ENCODE peak calls at places on chromosomes 5 and 9, in eight cellular contexts. One of them, this sample, is unnamed.
A peak's percentile ranks its signal among the peaks of the same experiment; 100 is the strongest.

GRCh38 chr5:39639618-39640078 is 214.9 kb upstream of the DAB2 start:
- DNase-seq in cardiac fibroblast: peak; percentile 85
- DNase-seq in A549: no peak
- DNase-seq in naive thymus-derived CD4-positive, alpha-beta T cell: no peak
- DNase-seq in OCI-LY7: no peak
- DNase-seq in GM23248: peak; percentile 31
- DNase-seq in tibial artery: no peak
- DNase-seq in fibroblast of mammary gland: peak; percentile 64
- DNase-seq in this sample: no peak

GRCh38 chr9:93588641-93589609 is 12.5 kb downstream of the PHF2 start:
- DNase-seq in OCI-LY7: no peak
- DNase-seq in tibial artery: no peak
- DNase-seq in GM23248: peak; percentile 36
- DNase-seq in naive thymus-derived CD4-positive, alpha-beta T cell: no peak
- DNase-seq in fibroblast of mammary gland: peak; percentile 36
- DNase-seq in cardiac fibroblast: no peak
- DNase-seq in A549: no peak
- DNase-seq in this sample: no peak

GRCh38 chr5:88883566-88884434 is 816 bp upstream of the MEF2C start:
- DNase-seq in tibial artery: peak; percentile 76
- DNase-seq in cardiac fibroblast: peak; percentile 88
- DNase-seq in OCI-LY7: peak; percentile 53
- DNase-seq in A549: no peak
- DNase-seq in naive thymus-derived CD4-positive, alpha-beta T cell: no peak
- DNase-seq in GM23248: peak; percentile 90
- DNase-seq in fibroblast of mammary gland: peak; percentile 79
- DNase-seq in this sample: no peak

GRCh38 chr5:63923914-63924313 is 38.3 kb downstream of the HTR1A start:
- DNase-seq in OCI-LY7: no peak
- DNase-seq in naive thymus-derived CD4-positive, alpha-beta T cell: no peak
- DNase-seq in A549: no peak
- DNase-seq in fibroblast of mammary gland: no peak
- DNase-seq in cardiac fibroblast: no peak
- DNase-seq in GM23248: no peak
- DNase-seq in tibial artery: no peak
- DNase-seq in this sample: no peak

GRCh38 chr5:172806897-172807672 is 27.0 kb upstream of the ERGIC1 start:
- DNase-seq in naive thymus-derived CD4-positive, alpha-beta T cell: peak; percentile 47
- DNase-seq in OCI-LY7: peak; percentile 68
- DNase-seq in GM23248: peak; percentile 96
- DNase-seq in cardiac fibroblast: peak; percentile 89
- DNase-seq in A549: peak; percentile 93
- DNase-seq in tibial artery: peak; percentile 85
- DNase-seq in fibroblast of mammary gland: peak; percentile 90
- DNase-seq in this sample: no peak

GRCh38 chr9:126693428-126693931 is 79.8 kb downstream of the LMX1B start:
- DNase-seq in GM23248: no peak
- DNase-seq in OCI-LY7: no peak
- DNase-seq in tibial artery: no peak
- DNase-seq in fibroblast of mammary gland: no peak
- DNase-seq in A549: no peak
- DNase-seq in cardiac fibroblast: no peak
- DNase-seq in naive thymus-derived CD4-positive, alpha-beta T cell: no peak
- DNase-seq in this sample: no peak

GRCh38 chr5:41629897-41630296 is 119.5 kb upstream of the PLCXD3 start:
- DNase-seq in GM23248: no peak
- DNase-seq in naive thymus-derived CD4-positive, alpha-beta T cell: no peak
- DNase-seq in fibroblast of mammary gland: no peak
- DNase-seq in A549: no peak
- DNase-seq in cardiac fibroblast: no peak
- DNase-seq in tibial artery: no peak
- DNase-seq in OCI-LY7: no peak
- DNase-seq in this sample: no peak

GRCh38 chr5:90876366-90876765 is 317.8 kb downstream of the ADGRV1 start:
- DNase-seq in naive thymus-derived CD4-positive, alpha-beta T cell: no peak
- DNase-seq in OCI-LY7: no peak
- DNase-seq in fibroblast of mammary gland: no peak
- DNase-seq in tibial artery: no peak
- DNase-seq in A549: no peak
- DNase-seq in cardiac fibroblast: no peak
- DNase-seq in GM23248: no peak
- DNase-seq in this sample: no peak

GRCh38 chr9:70679845-70680244 is 265.4 kb upstream of the KLF9 start:
- DNase-seq in A549: no peak
- DNase-seq in cardiac fibroblast: peak; percentile 88
- DNase-seq in naive thymus-derived CD4-positive, alpha-beta T cell: no peak
- DNase-seq in OCI-LY7: no peak
- DNase-seq in tibial artery: no peak
- DNase-seq in GM23248: peak; percentile 35
- DNase-seq in fibroblast of mammary gland: peak; percentile 90
- DNase-seq in this sample: no peak

GRCh38 chr5:109589983-109590382 is 99.7 kb upstream of the MAN2A1 start:
- DNase-seq in tibial artery: no peak
- DNase-seq in GM23248: peak; percentile 2
- DNase-seq in cardiac fibroblast: no peak
- DNase-seq in fibroblast of mammary gland: no peak
- DNase-seq in naive thymus-derived CD4-positive, alpha-beta T cell: peak; percentile 12
- DNase-seq in A549: no peak
- DNase-seq in OCI-LY7: peak; percentile 2
- DNase-seq in this sample: no peak

GRCh38 chr9:101274971-101275670 is 109.7 kb downstream of the BAAT start:
- DNase-seq in fibroblast of mammary gland: no peak
- DNase-seq in naive thymus-derived CD4-positive, alpha-beta T cell: no peak
- DNase-seq in OCI-LY7: no peak
- DNase-seq in tibial artery: no peak
- DNase-seq in A549: no peak
- DNase-seq in cardiac fibroblast: no peak
- DNase-seq in GM23248: no peak
- DNase-seq in this sample: peak; percentile 4

GRCh38 chr9:36386396-36386795 is 13.7 kb downstream of the RNF38 start:
- DNase-seq in fibroblast of mammary gland: no peak
- DNase-seq in tibial artery: no peak
- DNase-seq in OCI-LY7: no peak
- DNase-seq in cardiac fibroblast: no peak
- DNase-seq in GM23248: no peak
- DNase-seq in A549: no peak
- DNase-seq in naive thymus-derived CD4-positive, alpha-beta T cell: no peak
- DNase-seq in this sample: no peak

GRCh38 chr9:91783411-91783810 is 166.6 kb downstream of the ROR2 start:
- DNase-seq in GM23248: no peak
- DNase-seq in A549: no peak
- DNase-seq in tibial artery: no peak
- DNase-seq in OCI-LY7: no peak
- DNase-seq in cardiac fibroblast: no peak
- DNase-seq in fibroblast of mammary gland: no peak
- DNase-seq in naive thymus-derived CD4-positive, alpha-beta T cell: no peak
- DNase-seq in this sample: no peak

GRCh38 chr5:84286662-84287061 is 98.0 kb downstream of the EDIL3 start:
- DNase-seq in cardiac fibroblast: no peak
- DNase-seq in A549: no peak
- DNase-seq in fibroblast of mammary gland: no peak
- DNase-seq in tibial artery: no peak
- DNase-seq in OCI-LY7: no peak
- DNase-seq in naive thymus-derived CD4-positive, alpha-beta T cell: no peak
- DNase-seq in GM23248: no peak
- DNase-seq in this sample: no peak

GRCh38 chr5:1736889-1737711 is 62.5 kb downstream of the MRPL36 start:
- DNase-seq in tibial artery: no peak
- DNase-seq in naive thymus-derived CD4-positive, alpha-beta T cell: no peak
- DNase-seq in GM23248: no peak
- DNase-seq in fibroblast of mammary gland: no peak
- DNase-seq in cardiac fibroblast: no peak
- DNase-seq in OCI-LY7: no peak
- DNase-seq in A549: no peak
- DNase-seq in this sample: no peak

GRCh38 chr9:131181091-131181681 is 55.8 kb downstream of the NUP214 start:
- DNase-seq in OCI-LY7: no peak
- DNase-seq in naive thymus-derived CD4-positive, alpha-beta T cell: no peak
- DNase-seq in fibroblast of mammary gland: no peak
- DNase-seq in tibial artery: no peak
- DNase-seq in cardiac fibroblast: no peak
- DNase-seq in A549: no peak
- DNase-seq in GM23248: peak; percentile 8
- DNase-seq in this sample: peak; percentile 10

GRCh38 chr5:174293481-174293880 is 248.0 kb downstream of the NSG2 start:
- DNase-seq in tibial artery: no peak
- DNase-seq in fibroblast of mammary gland: no peak
- DNase-seq in A549: no peak
- DNase-seq in OCI-LY7: no peak
- DNase-seq in GM23248: no peak
- DNase-seq in naive thymus-derived CD4-positive, alpha-beta T cell: no peak
- DNase-seq in cardiac fibroblast: no peak
- DNase-seq in this sample: no peak

GRCh38 chr9:99294850-99295461 is 72.9 kb downstream of the SEC61B start:
- DNase-seq in OCI-LY7: no peak
- DNase-seq in naive thymus-derived CD4-positive, alpha-beta T cell: no peak
- DNase-seq in cardiac fibroblast: peak; percentile 27
- DNase-seq in fibroblast of mammary gland: peak; percentile 12
- DNase-seq in tibial artery: no peak
- DNase-seq in GM23248: peak; percentile 11
- DNase-seq in A549: peak; percentile 13
- DNase-seq in this sample: peak; percentile 8

DNA sequence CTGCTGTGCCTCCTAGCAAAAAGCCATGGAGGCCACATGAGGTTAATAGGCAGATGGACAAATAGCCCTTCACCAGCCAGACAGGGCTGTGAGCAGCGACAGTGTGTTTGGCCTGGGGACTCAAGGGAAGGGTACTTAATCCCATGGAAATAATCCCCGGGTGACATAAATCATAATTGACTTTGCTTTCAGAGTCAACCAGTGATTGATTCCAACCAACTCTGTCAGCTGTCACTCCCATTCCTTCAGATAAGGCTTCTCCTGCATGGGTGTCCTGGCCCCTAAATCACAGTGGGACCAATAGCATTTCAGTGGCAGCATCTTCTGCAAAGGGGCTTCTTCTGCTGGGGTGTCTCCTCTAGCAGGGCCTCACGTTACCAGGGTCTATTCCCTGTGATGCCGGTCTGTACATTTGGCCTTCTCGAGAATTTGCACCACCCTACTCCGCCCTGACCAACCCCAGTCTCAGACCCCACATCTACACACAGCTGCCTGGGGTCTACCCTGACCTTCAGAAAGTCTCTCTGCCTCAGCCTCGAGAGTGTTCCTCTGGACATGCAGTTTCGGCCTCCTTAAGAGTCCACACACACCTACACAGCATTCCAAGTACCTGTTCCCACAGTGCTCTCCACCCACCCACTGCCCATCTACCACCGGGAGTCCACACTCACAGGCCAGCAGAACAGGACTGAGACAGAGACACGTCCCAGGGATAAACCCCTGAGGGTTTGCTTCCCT is 3.7 kb downstream of the CLTB start:
- DNase-seq in fibroblast of mammary gland: no peak
- DNase-seq in OCI-LY7: no peak
- DNase-seq in A549: no peak
- DNase-seq in GM23248: no peak
- DNase-seq in tibial artery: no peak
- DNase-seq in cardiac fibroblast: no peak
- DNase-seq in naive thymus-derived CD4-positive, alpha-beta T cell: no peak
- DNase-seq in this sample: no peak
- H3K4me3 ChIP-seq in fibroblast of mammary gland: no peak overlapping the region
- H3K4me3 ChIP-seq in OCI-LY7: no peak overlapping the region
- H3K4me3 ChIP-seq in A549: no peak overlapping the region
- H3K4me3 ChIP-seq in GM23248: peak overlapping the region; percentile 1
- H3K4me3 ChIP-seq in tibial artery: no peak overlapping the region
- H3K4me3 ChIP-seq in cardiac fibroblast: no peak overlapping the region
- H3K4me3 ChIP-seq in naive thymus-derived CD4-positive, alpha-beta T cell: no peak overlapping the region
- H3K4me3 ChIP-seq in this sample: no peak overlapping the region

DNA sequence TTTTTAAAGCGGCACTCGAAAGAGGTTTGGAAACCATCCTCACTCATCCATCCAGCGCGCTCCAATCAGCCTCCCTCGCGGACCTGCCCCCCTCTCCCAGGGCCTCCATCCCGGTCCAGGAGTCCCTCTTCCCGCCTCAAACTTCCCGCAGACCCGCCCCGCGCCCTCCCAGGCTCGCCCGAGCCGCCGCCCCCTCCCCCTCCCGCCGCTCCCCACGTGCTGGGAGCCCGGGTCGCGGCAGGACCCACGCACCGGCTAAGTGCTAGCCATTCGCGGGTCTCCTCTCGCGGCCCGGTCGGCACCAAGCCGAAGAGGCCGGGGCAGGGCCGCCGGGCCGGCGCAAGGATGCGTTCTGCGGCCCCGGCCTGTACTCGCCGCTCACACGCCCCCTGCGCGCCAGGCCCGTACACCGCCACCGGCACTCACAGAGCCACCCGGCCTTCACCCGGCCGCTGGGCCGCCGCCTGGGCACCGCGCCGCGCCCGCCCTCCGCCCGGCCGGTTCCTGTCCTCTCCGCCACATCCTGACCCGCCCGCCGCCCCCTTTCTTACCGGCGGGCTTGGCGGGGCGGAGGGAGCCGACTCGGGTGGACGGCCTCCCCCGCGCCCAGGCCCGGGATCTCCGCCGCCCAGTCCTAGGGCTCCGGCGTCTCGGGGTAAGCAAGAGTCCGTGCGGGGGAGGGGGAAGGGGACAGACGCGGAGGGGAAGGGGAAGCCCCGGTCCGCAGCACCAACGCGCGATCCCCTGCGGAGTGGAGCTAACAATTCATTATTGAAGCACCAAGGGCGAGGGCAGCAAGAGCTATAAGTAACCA is 612 bp downstream of the CHD1 start:
- DNase-seq in fibroblast of mammary gland: peak; percentile 64
- DNase-seq in cardiac fibroblast: peak; percentile 58
- DNase-seq in naive thymus-derived CD4-positive, alpha-beta T cell: peak; percentile 42
- DNase-seq in A549: peak; percentile 77
- DNase-seq in tibial artery: peak; percentile 80
- DNase-seq in OCI-LY7: peak; percentile 32
- DNase-seq in GM23248: peak; percentile 82
- DNase-seq in this sample: no peak
- H3K4me3 ChIP-seq in fibroblast of mammary gland: peak overlapping the region; percentile 95
- H3K4me3 ChIP-seq in cardiac fibroblast: peak overlapping the region; percentile 93
- H3K4me3 ChIP-seq in naive thymus-derived CD4-positive, alpha-beta T cell: peak overlapping the region; percentile 59
- H3K4me3 ChIP-seq in A549: peak overlapping the region; percentile 79
- H3K4me3 ChIP-seq in tibial artery: peak overlapping the region; percentile 88
- H3K4me3 ChIP-seq in OCI-LY7: peak overlapping the region; percentile 76
- H3K4me3 ChIP-seq in GM23248: peak overlapping the region; percentile 92
- H3K4me3 ChIP-seq in this sample: peak overlapping the region; percentile 94

GRCh38 chr9:85743290-85744128 is 1.8 kb upstream of the AGTPBP1 start:
- DNase-seq in fibroblast of mammary gland: peak; percentile 94
- DNase-seq in naive thymus-derived CD4-positive, alpha-beta T cell: no peak
- DNase-seq in tibial artery: peak; percentile 25
- DNase-seq in A549: peak; percentile 27
- DNase-seq in OCI-LY7: no peak
- DNase-seq in cardiac fibroblast: peak; percentile 94
- DNase-seq in GM23248: peak; percentile 53
- DNase-seq in this sample: peak; percentile 58
- H3K4me3 ChIP-seq in fibroblast of mammary gland: no peak overlapping the region
- H3K4me3 ChIP-seq in naive thymus-derived CD4-positive, alpha-beta T cell: no peak overlapping the region
- H3K4me3 ChIP-seq in tibial artery: no peak overlapping the region
- H3K4me3 ChIP-seq in A549: peak overlapping the region; percentile 96
- H3K4me3 ChIP-seq in OCI-LY7: no peak overlapping the region
- H3K4me3 ChIP-seq in cardiac fibroblast: no peak overlapping the region
- H3K4me3 ChIP-seq in GM23248: no peak overlapping the region
- H3K4me3 ChIP-seq in this sample: no peak overlapping the region

DNA sequence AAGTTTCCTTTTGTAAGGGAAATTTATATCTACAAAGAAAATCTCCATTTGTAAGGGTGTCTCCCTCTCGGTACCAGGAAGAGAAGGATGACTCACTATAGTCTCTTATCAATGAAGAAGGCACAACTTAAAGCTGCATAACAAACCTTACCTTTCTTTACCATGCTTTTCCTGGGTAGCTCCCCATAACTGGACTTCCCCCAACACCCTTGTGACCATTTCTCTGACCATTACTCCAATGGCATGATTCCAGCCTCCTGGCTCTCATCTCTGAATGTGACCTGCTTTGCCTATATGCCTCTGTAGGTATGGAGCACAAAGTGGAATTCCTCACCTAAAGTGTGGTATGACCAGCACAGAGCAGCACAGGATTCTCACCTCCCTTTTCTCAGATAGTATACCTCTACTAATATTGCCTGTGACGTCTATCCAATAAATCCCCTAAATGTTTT is 62.8 kb downstream of the GNA14 start:
- DNase-seq in tibial artery: no peak
- DNase-seq in A549: no peak
- DNase-seq in fibroblast of mammary gland: no peak
- DNase-seq in naive thymus-derived CD4-positive, alpha-beta T cell: no peak
- DNase-seq in cardiac fibroblast: no peak
- DNase-seq in GM23248: no peak
- DNase-seq in OCI-LY7: no peak
- DNase-seq in this sample: no peak
- H3K4me3 ChIP-seq in tibial artery: no peak overlapping the region
- H3K4me3 ChIP-seq in A549: no peak overlapping the region
- H3K4me3 ChIP-seq in fibroblast of mammary gland: no peak overlapping the region
- H3K4me3 ChIP-seq in naive thymus-derived CD4-positive, alpha-beta T cell: no peak overlapping the region
- H3K4me3 ChIP-seq in cardiac fibroblast: no peak overlapping the region
- H3K4me3 ChIP-seq in GM23248: no peak overlapping the region
- H3K4me3 ChIP-seq in OCI-LY7: no peak overlapping the region
- H3K4me3 ChIP-seq in this sample: no peak overlapping the region

This sample was measured in Jurkat, Clone E6-1.